ENCODE peak calls at places on chromosomes 4 and X, in ten cellular contexts. V is esophagus muscularis mucosa, W is IMR-90, D is upper lobe of left lung, U is breast epithelium, N is testis, T is stomach, L is A549, Z is heart left ventricle, A is body of pancreas. M is an unnamed sample.

GRCh38 chrX:132216806-132217202 is 2.4 kb downstream of the RAP2C start:
- DNase-seq in V (no peak), W (peak), D (no peak), U (no peak), N (no peak), T (no peak), L (peak), Z (no peak), A (no peak), M (no peak)

GRCh38 chrX:18390941-18391538 is 34.4 kb upstream of the CDKL5 start:
- DNase-seq in V (no peak), W (peak), D (no peak), U (peak), N (peak), T (peak), L (peak), Z (peak), A (peak), M (peak)

GRCh38 chr4:658031-658667 is 15.9 kb downstream of the ATP5ME start:
- DNase-seq in V (no peak), W (no peak), D (peak), U (no peak), N (no peak), T (no peak), L (no peak), Z (no peak), A (no peak), M (no peak)

GRCh38 chr4:154164931-154165839 is 326.4 kb downstream of the DCHS2 start:
- DNase-seq in V (peak), W (peak), D (no peak), U (no peak), N (peak), T (no peak), L (no peak), Z (no peak), A (no peak), M (no peak)

GRCh38 chrX:39308126-39308525 is 506.9 kb downstream of the MID1IP1 start:
- DNase-seq in V (no peak), W (no peak), D (no peak), U (no peak), N (no peak), T (no peak), L (no peak), Z (no peak), A (no peak), M (no peak)

GRCh38 chr4:187603093-187603395 is 392.5 kb upstream of the ZFP42 start:
- DNase-seq in V (no peak), W (peak), D (no peak), U (no peak), N (no peak), T (no peak), L (no peak), Z (no peak), A (no peak), M (no peak)

GRCh38 chr4:168480991-168481588 is 798 bp upstream of the DDX60L start:
- DNase-seq in V (no peak), W (peak), D (no peak), U (no peak), N (peak), T (no peak), L (peak), Z (no peak), A (peak), M (peak)

GRCh38 chr4:157300678-157301077 is 80.2 kb downstream of the GRIA2 start:
- DNase-seq in V (no peak), W (no peak), D (no peak), U (no peak), N (no peak), T (no peak), L (no peak), Z (no peak), A (no peak), M (peak)

GRCh38 chrX:2243913-2244460 is 256.8 kb downstream of the DHRSX start:
- DNase-seq in V (no peak), W (peak), D (no peak), U (no peak), N (no peak), T (no peak), L (no peak), Z (no peak), A (no peak), M (no peak)

GRCh38 chr4:172813359-172813923 is 355.2 kb upstream of the GALNT7 start:
- DNase-seq in V (no peak), W (peak), D (no peak), U (no peak), N (no peak), T (no peak), L (no peak), Z (no peak), A (no peak), M (no peak)

GRCh38 chr4:38641796-38642195 is 22.2 kb upstream of the KLF3 start:
- DNase-seq in V (no peak), W (no peak), D (no peak), U (no peak), N (no peak), T (no peak), L (no peak), Z (no peak), A (no peak), M (no peak)

GRCh38 chr4:3475041-3475712 is 12.1 kb downstream of the DOK7 start:
- DNase-seq in V (no peak), W (no peak), D (peak), U (no peak), N (no peak), T (no peak), L (no peak), Z (no peak), A (no peak), M (no peak)

GRCh38 chr4:24778427-24779225 is 16.7 kb upstream of the SOD3 start:
- DNase-seq in V (peak), W (peak), D (no peak), U (peak), N (peak), T (no peak), L (no peak), Z (no peak), A (no peak), M (no peak)

GRCh38 chr4:85128246-85129204 is 162.0 kb upstream of the WDFY3 start:
- DNase-seq in V (no peak), W (no peak), D (no peak), U (no peak), N (no peak), T (no peak), L (no peak), Z (no peak), A (no peak), M (no peak)

GRCh38 chr4:136644279-136644678 is 888.0 kb downstream of the PCDH18 start:
- DNase-seq in V (no peak), W (no peak), D (no peak), U (no peak), N (no peak), T (no peak), L (peak), Z (no peak), A (no peak), M (no peak)

GRCh38 chr4:2049811-2050210 is 9.3 kb upstream of the NAT8L start:
- DNase-seq in V (no peak), W (no peak), D (no peak), U (no peak), N (no peak), T (peak), L (no peak), Z (no peak), A (no peak), M (peak)

GRCh38 chr4:165384186-165384585 is 5.4 kb downstream of the CPE start:
- DNase-seq in V (no peak), W (no peak), D (no peak), U (no peak), N (no peak), T (no peak), L (no peak), Z (no peak), A (no peak), M (no peak)

GRCh38 chrX:40199704-40200103 is 101.9 kb upstream of the BCOR start:
- DNase-seq in V (no peak), W (no peak), D (no peak), U (peak), N (no peak), T (no peak), L (no peak), Z (no peak), A (no peak), M (no peak)

GRCh38 chrX:136310411-136310810 is 9.6 kb downstream of the ADGRG4 start:
- DNase-seq in V (no peak), W (peak), D (no peak), U (no peak), N (no peak), T (no peak), L (peak), Z (no peak), A (no peak), M (no peak)

GRCh38 chrX:31333181-31333831 is 261.5 kb upstream of the FTHL17 start:
- DNase-seq in V (no peak), W (peak), D (no peak), U (no peak), N (no peak), T (no peak), L (no peak), Z (no peak), A (no peak), M (no peak)

GRCh38 chrX:23887918-23888317 is 19.8 kb downstream of the APOO start:
- DNase-seq in V (no peak), W (no peak), D (no peak), U (no peak), N (no peak), T (no peak), L (no peak), Z (no peak), A (no peak), M (no peak)

GRCh38 chrX:135688137-135688536 is 25.3 kb upstream of the CT45A1 start:
- DNase-seq in V (no peak), W (no peak), D (no peak), U (no peak), N (peak), T (no peak), L (peak), Z (no peak), A (no peak), M (no peak)

GRCh38 chr4:145231906-145232700 is 51.7 kb upstream of the OTUD4 start:
- DNase-seq in V (no peak), W (peak), D (no peak), U (no peak), N (no peak), T (no peak), L (no peak), Z (no peak), A (no peak), M (no peak)
- H3K27ac ChIP-seq in V (no peak), W (no peak), D (no peak), U (no peak), N (no peak), T (no peak), L (no peak), Z (no peak), A (no peak), M (no peak)

GRCh38 chr4:152779513-152780266 is at the start of the genes ARFIP1 and TIGD4:
- DNase-seq in V (peak), W (peak), D (peak), U (peak), N (peak), T (peak), L (peak), Z (peak), A (peak), M (peak)
- TF ChIP-seq POLR2A in V (no peak), W (peak), D (peak), U (no peak), N (no peak), T (no peak), L (peak), Z (peak), A (peak), M (peak)

DNA sequence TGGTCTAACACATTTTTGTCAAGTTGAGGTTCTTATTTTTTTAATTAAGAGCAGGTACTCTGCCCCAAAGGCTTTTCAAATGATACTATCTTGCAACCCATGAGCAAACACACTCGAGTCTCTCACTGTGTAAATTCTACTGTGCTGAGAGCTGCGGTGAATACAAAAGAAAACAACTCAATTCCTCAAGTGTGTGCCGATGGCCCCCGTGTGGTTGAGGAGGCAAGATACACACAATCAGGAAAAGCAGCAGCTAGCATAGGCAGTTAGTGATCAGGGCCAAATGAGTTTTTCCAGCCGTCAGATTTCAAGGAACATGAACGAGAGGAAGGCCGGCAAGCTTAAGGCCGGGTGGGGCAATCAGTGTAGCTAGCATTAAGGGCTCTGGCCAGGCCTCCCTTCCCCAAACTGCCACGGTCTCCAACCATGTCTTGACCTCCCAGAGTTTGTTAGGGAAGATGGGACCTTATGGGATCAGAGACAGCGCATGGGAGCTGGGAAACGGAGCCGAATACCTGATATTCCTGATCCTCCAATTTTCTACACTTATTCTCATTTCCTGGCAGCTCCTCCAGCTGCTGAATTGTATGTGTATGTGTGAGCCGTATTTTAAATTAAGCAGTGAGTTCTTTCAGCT is 59.7 kb downstream of the RTL9 start:
- DNase-seq in V (no peak), W (peak), D (no peak), U (no peak), N (peak), T (peak), L (peak), Z (no peak), A (peak), M (peak)
- H3K27ac ChIP-seq in V (no peak), W (peak), D (no peak), U (no peak), N (no peak), T (peak), L (no peak), Z (no peak), A (no peak), M (no peak)

DNA sequence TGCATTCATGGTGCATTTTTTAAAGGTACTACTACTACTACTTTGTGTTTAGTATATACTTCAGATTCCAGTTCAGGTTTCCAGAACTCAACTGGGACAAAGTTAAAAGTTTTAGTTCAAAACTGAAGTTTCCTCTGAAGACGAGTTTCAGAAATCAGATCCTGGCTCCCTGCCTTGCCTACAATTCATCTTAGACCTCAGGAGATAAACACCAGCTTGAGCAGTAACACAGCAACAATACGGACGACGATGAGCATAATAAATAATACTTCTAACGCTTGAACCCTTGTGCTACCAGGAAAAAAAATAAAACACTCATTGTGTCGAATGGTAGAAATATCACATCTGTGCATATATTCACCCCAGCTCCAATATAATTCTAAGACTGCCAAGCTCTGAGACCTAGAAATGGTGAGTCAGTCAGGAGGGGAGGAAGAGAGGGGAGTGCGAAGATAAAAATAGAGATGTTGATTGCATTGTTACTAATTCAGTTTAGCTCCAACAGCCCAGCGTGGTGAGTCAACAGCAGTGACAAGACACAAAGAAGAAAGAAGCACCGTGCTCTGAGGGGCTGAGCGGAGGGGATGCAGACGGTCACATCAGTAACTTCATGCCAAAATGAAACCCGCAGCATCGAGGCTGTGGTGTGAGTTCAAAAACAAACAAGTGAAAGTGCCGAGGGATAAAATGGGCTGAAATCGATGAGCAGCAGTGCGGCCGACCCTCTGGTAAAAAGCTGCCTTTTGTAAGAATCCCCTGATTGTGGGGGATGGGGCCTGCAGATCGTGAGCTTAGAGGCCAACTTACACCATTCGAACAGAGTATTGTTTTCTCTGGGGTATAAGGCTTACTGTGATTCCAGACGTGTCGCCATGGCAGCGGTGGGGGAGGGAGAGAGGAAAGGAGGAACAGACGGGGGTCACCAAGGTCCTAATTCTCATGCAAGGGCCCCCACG is 150.3 kb downstream of the MGST2 start:
- DNase-seq in V (no peak), W (peak), D (no peak), U (no peak), N (peak), T (no peak), L (peak), Z (peak), A (no peak), M (peak)
- TF ChIP-seq POLR2A in V (no peak), W (peak), D (no peak), U (no peak), N (no peak), T (no peak), L (no peak), Z (peak), A (no peak), M (no peak)

GRCh38 chr4:108171541-108172230 is 3.0 kb upstream of the LEF1 start:
- DNase-seq in V (no peak), W (no peak), D (peak), U (no peak), N (peak), T (no peak), L (no peak), Z (no peak), A (no peak), M (no peak)
- H3K27ac ChIP-seq in V (no peak), W (no peak), D (peak), U (no peak), N (peak), T (no peak), L (no peak), Z (no peak), A (no peak), M (no peak)

M was measured in adrenal gland.